ENCODE peak calls at places on chromosomes 7 and 10, in nine cellular contexts. G, R, K, X, Y, C, B, V and N are unnamed samples.
A peak's percentile ranks its signal among the peaks of the same experiment; 100 is the strongest.

GRCh38 chr7:44385384-44386138 is 60.2 kb upstream of the CAMK2B start:
- DNase-seq in G (no peak), Y (no peak), K (no peak), C (no peak), X (no peak), B (peak; percentile 26), R (no peak), V (no peak), N (no peak)

GRCh38 chr10:80596391-80597257 is 58.9 kb downstream of the SH2D4B start:
- DNase-seq in Y (peak; percentile 57), R (no peak), V (no peak), C (no peak), K (peak; percentile 47), G (no peak), B (no peak), X (peak; percentile 73), N (peak; percentile 68)

GRCh38 chr7:2015251-2015871 is 217.4 kb downstream of the MAD1L1 start:
- DNase-seq in K (no peak), B (no peak), R (no peak), V (no peak), C (no peak), Y (no peak), X (no peak), G (peak; percentile 28), N (no peak)

GRCh38 chr10:95442341-95442740 is 118.8 kb downstream of the SORBS1 start:
- DNase-seq in X (no peak), V (no peak), G (no peak), R (no peak), C (no peak), B (no peak), Y (no peak), K (no peak), N (no peak)

GRCh38 chr7:100506356-100506930 is 22.7 kb downstream of the NYAP1 start:
- DNase-seq in B (no peak), X (peak; percentile 57), K (no peak), C (no peak), Y (peak; percentile 56), V (no peak), G (no peak), R (no peak), N (no peak)

GRCh38 chr7:19079066-19079465 is 38.4 kb downstream of the TWIST1 start:
- DNase-seq in X (no peak), B (no peak), K (no peak), Y (no peak), C (no peak), R (no peak), G (no peak), V (no peak), N (no peak)

GRCh38 chr10:89078729-89079672 is 88.4 kb downstream of the FAS start:
- DNase-seq in C (no peak), Y (no peak), X (no peak), R (no peak), G (no peak), V (no peak), B (no peak), K (peak; percentile 64), N (no peak)

GRCh38 chr7:99128076-99128950 is 15.6 kb downstream of the SMURF1 start:
- DNase-seq in Y (no peak), K (peak; percentile 67), G (no peak), X (no peak), B (no peak), R (no peak), V (no peak), C (no peak), N (no peak)

GRCh38 chr10:99689461-99689860 is 30.2 kb downstream of the ENTPD7 start:
- DNase-seq in K (peak; percentile 61), C (no peak), V (no peak), G (no peak), R (no peak), B (no peak), X (no peak), Y (no peak), N (no peak)

GRCh38 chr7:94041529-94041928 is 37.4 kb upstream of the BET1 start:
- DNase-seq in K (peak; percentile 66), Y (no peak), G (no peak), B (no peak), C (no peak), V (no peak), X (no peak), R (no peak), N (no peak)

GRCh38 chr10:77637986-77638765 is 568 bp upstream of the KCNMA1 start:
- DNase-seq in V (peak; percentile 24), C (no peak), K (peak; percentile 78), B (no peak), X (peak; percentile 58), G (peak; percentile 61), Y (peak; percentile 86), R (no peak), N (no peak)

GRCh38 chr10:36779238-36779846 is 346.1 kb upstream of the ANKRD30A start:
- DNase-seq in R (no peak), K (peak; percentile 82), G (no peak), B (no peak), Y (peak; percentile 71), X (peak; percentile 70), C (no peak), V (no peak), N (no peak)

GRCh38 chr7:4748267-4748666 is 27.2 kb upstream of the AP5Z1 start:
- DNase-seq in R (no peak), Y (no peak), V (no peak), K (no peak), G (no peak), C (no peak), B (no peak), X (no peak), N (no peak)

GRCh38 chr7:121366852-121367431 is 29.2 kb downstream of the FAM3C start:
- DNase-seq in Y (peak; percentile 6), G (no peak), K (peak; percentile 51), B (no peak), R (no peak), C (no peak), V (no peak), X (peak; percentile 34), N (no peak)

GRCh38 chr7:139659922-139660316 is 117.9 kb downstream of the HIPK2 start:
- DNase-seq in Y (no peak), G (no peak), V (no peak), B (no peak), C (no peak), K (no peak), R (no peak), X (no peak), N (no peak)

GRCh38 chr7:139661043-139661440 is 116.8 kb downstream of the HIPK2 start:
- DNase-seq in V (no peak), K (no peak), Y (no peak), B (no peak), G (no peak), R (no peak), X (no peak), C (no peak), N (no peak)

GRCh38 chr7:139658919-139659675 is 118.7 kb downstream of the HIPK2 start:
- DNase-seq in C (no peak), Y (no peak), B (no peak), G (no peak), V (no peak), X (no peak), R (no peak), K (no peak), N (no peak)

GRCh38 chr7:139661875-139662274 is 115.9 kb downstream of the HIPK2 start:
- DNase-seq in C (no peak), K (no peak), R (no peak), Y (no peak), V (no peak), B (no peak), G (no peak), X (no peak), N (no peak)

GRCh38 chr7:139660317-139661042 is 117.3 kb downstream of the HIPK2 start:
- DNase-seq in Y (peak; percentile 33), R (no peak), B (no peak), K (no peak), V (no peak), G (no peak), X (no peak), C (no peak), N (no peak)
- H3K4me1 ChIP-seq in Y (peaks cover 24% of the 10 kb centered on the region), R (no peaks in the 10 kb centered on the region), B (peaks cover 18% of the 10 kb centered on the region), K (no peaks in the 10 kb centered on the region), V (peaks cover 42% of the 10 kb centered on the region), G (no peaks in the 10 kb centered on the region), X (peaks cover 12% of the 10 kb centered on the region), C (no peaks in the 10 kb centered on the region), N (no peaks in the 10 kb centered on the region)

GRCh38 chr7:74006451-74007259 is 21.3 kb upstream of the ELN start:
- DNase-seq in C (no peak), V (no peak), K (no peak), G (no peak), X (no peak), B (no peak), Y (no peak), R (no peak), N (no peak)

GRCh38 chr7:74008687-74009086 is 19.3 kb upstream of the ELN start:
- DNase-seq in Y (no peak), R (no peak), X (no peak), C (no peak), G (no peak), K (no peak), V (no peak), B (no peak), N (no peak)

GRCh38 chr7:74010407-74010806 is 17.6 kb upstream of the ELN start:
- DNase-seq in C (no peak), Y (no peak), X (no peak), K (peak; percentile 39), G (no peak), R (no peak), V (no peak), B (no peak), N (no peak)

GRCh38 chr7:74007260-74007567 is 20.8 kb upstream of the ELN start:
- DNase-seq in R (no peak), X (no peak), K (no peak), G (no peak), V (no peak), B (no peak), Y (no peak), C (no peak), N (no peak)

DNA sequence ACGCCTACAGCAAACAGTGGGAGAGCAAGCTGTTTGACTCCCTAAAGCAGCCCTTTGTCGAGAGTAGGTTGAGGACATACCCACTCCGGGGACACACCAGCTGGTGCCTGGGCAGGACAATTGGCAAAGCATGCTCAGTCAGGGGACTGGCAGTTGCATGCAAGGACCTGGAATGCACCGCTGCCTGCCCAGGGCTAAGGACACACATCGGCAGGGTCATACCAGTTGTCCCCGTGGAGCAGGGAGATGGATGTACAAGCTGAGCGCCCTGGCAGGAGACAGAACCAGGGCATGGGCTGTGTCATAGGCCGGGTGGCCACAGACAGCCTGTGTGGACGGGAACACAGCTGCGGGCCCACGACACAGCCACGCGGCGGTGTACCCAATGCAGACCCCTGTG is 18.3 kb upstream of the ELN start:
- DNase-seq in B (no peak), K (no peak), C (no peak), G (no peak), X (no peak), R (no peak), Y (no peak), V (no peak), N (no peak)
- H3K27ac ChIP-seq in B (no peak overlapping the region), K (no peak overlapping the region), C (no peak overlapping the region), G (no peak overlapping the region), X (no peak overlapping the region), R (no peak overlapping the region), Y (no peak overlapping the region), V (no peak overlapping the region), N (no peak overlapping the region)

GRCh38 chr7:27190284-27190748 is 5.3 kb upstream of the HOXA11 start:
- DNase-seq in K (no peak), C (no peak), R (no peak), B (no peak), V (no peak), G (no peak), Y (no peak), X (no peak), N (no peak)
- H3K4me3 ChIP-seq in K (no peak overlapping the region), C (no peak overlapping the region), R (no peak overlapping the region), B (no peak overlapping the region), V (no peak overlapping the region), G (no peak overlapping the region), Y (no peak overlapping the region), X (no peak overlapping the region), N (no peak overlapping the region)

GRCh38 chr7:27106906-27107250 is 4.4 kb upstream of the HOXA2 start:
- DNase-seq in C (no peak), B (no peak), G (no peak), K (no peak), X (no peak), R (no peak), V (no peak), Y (no peak), N (no peak)
- H3K4me1 ChIP-seq in C (peaks cover 9% of the 10 kb centered on the region), B (peaks cover 9% of the 10 kb centered on the region), G (no peaks in the 10 kb centered on the region), K (peaks cover 7% of the 10 kb centered on the region), X (peaks cover 26% of the 10 kb centered on the region), R (no peaks in the 10 kb centered on the region), V (no peaks in the 10 kb centered on the region), Y (no peaks in the 10 kb centered on the region), N (peaks cover 11% of the 10 kb centered on the region)